ENCODE peak calls at places on chromosomes 11 and 22, in four cellular contexts. U is GM23248, C is IMR-90, B is sigmoid colon. J is an unnamed sample. For H3K4me1, the result is how much of the 10 kb centered on the place peaks cover.

GRCh38 chr22:50576070-50576469 is 2.2 kb downstream of the CPT1B start:
- DNase-seq in U (peak), C (peak), B (no peak), J (no peak)

GRCh38 chr11:112172362-112172994 is 2.8 kb upstream of the BCO2 start:
- DNase-seq in U (peak), C (peak), B (no peak), J (no peak)

GRCh38 chr11:64251986-64252837 is 882 bp downstream of the PLCB3 start:
- DNase-seq in U (peak), C (no peak), B (peak), J (peak)

GRCh38 chr11:84524422-84525051 is 1102.6 kb downstream of the DLG2 start:
- DNase-seq in U (peak), C (peak), B (no peak), J (no peak)

GRCh38 chr11:75313457-75314272 is 37.8 kb downstream of the ARRB1 start:
- DNase-seq in U (peak), C (peak), B (peak), J (peak)

GRCh38 chr22:18996376-18996900 is 60.3 kb upstream of the PRODH start:
- DNase-seq in U (no peak), C (no peak), B (no peak), J (no peak)

GRCh38 chr11:95375451-95375850 is 144.4 kb upstream of the SESN3 start:
- DNase-seq in U (peak), C (no peak), B (no peak), J (no peak)

GRCh38 chr11:132278801-132279574 is 908.6 kb downstream of the NTM start:
- DNase-seq in U (peak), C (peak), B (no peak), J (no peak)

GRCh38 chr22:25748704-25749103 is 6.7 kb downstream of the MYO18B start:
- DNase-seq in U (no peak), C (no peak), B (no peak), J (no peak)

GRCh38 chr11:95371147-95371546 is 140.1 kb upstream of the SESN3 start:
- DNase-seq in U (no peak), C (no peak), B (no peak), J (no peak)

GRCh38 chr22:17198188-17199130 is 20.8 kb downstream of the ADA2 start:
- DNase-seq in U (peak), C (no peak), B (no peak), J (peak)

GRCh38 chr11:88281317-88281712 is 56.2 kb downstream of the CTSC start:
- DNase-seq in U (peak), C (no peak), B (no peak), J (no peak)

GRCh38 chr22:45882881-45883810 is 93.8 kb downstream of the WNT7B start:
- DNase-seq in U (no peak), C (no peak), B (peak), J (no peak)

GRCh38 chr11:69253028-69253427 is 40.9 kb upstream of the MYEOV start:
- DNase-seq in U (peak), C (peak), B (peak), J (no peak)

GRCh38 chr11:19715373-19715772 is 2.7 kb downstream of the NAV2 start:
- DNase-seq in U (peak), C (peak), B (no peak), J (no peak)

GRCh38 chr11:123382555-123383074 is 47.5 kb upstream of the GRAMD1B start:
- DNase-seq in U (no peak), C (no peak), B (no peak), J (no peak)

GRCh38 chr11:78050964-78051831 is 12.5 kb upstream of the THRSP start:
- DNase-seq in U (peak), C (peak), B (no peak), J (no peak)

GRCh38 chr11:33616552-33616951 is 84.1 kb downstream of the C11orf91 start:
- DNase-seq in U (peak), C (peak), B (no peak), J (no peak)

GRCh38 chr11:23765862-23766261 is 731.0 kb upstream of the LUZP2 start:
- DNase-seq in U (peak), C (peak), B (no peak), J (no peak)

DNA sequence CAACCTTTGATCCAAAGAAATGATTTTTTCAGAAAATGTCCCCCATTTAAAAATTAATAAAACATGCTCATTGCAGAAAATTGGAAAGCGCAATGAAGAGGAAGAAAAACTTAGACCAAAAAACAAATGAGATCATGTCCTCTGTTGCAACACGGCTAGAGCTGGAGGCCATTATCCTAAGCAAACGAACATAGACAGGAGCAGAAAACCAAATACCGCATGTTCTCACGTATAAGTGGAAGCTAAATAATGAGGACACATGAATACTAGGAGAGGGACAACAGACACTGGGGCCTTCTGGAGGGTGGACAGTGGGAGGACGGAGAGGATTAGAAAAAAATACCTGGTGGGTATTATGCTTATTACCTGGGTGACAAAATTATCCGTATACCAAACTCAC is 39.0 kb downstream of the CYTH4 start:
- DNase-seq in U (peak), C (no peak), B (no peak), J (no peak)
- H3K4me1 ChIP-seq in U (under half), C (under half), B (under half), J (under half)

GRCh38 chr11:35088226-35088625 is 50.7 kb upstream of the CD44 start:
- DNase-seq in U (peak), C (no peak), B (no peak), J (no peak)

GRCh38 chr11:35087648-35088047 is 51.3 kb upstream of the CD44 start:
- DNase-seq in U (peak), C (peak), B (no peak), J (no peak)

GRCh38 chr11:35089724-35090505 is 49.1 kb upstream of the CD44 start:
- DNase-seq in U (no peak), C (no peak), B (no peak), J (no peak)

GRCh38 chr11:35085766-35086165 is 53.2 kb upstream of the CD44 start:
- DNase-seq in U (peak), C (no peak), B (no peak), J (no peak)

DNA sequence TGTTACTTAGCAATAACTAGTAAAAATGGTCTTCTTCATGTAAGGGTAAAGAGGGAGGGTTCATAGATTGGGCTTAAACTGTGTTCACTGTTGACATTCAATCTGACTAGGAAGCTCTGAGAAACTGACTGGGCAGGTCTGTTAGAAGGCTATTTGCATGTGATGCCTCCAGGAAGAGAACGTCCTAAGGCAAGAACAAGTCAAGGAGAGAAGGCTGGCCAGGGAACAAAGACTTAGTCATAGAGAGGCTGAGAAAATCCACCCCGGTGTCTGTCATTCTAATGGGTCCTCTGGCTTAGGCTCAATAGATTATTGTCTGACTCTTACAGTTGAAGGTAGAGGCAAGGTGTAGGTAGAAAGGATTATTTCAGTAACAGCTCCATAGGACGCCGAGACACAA is 50.3 kb upstream of the CD44 start:
- DNase-seq in U (peak), C (peak), B (no peak), J (no peak)
- H3K27ac ChIP-seq in U (no peak), C (no peak), B (no peak), J (peak)

DNA sequence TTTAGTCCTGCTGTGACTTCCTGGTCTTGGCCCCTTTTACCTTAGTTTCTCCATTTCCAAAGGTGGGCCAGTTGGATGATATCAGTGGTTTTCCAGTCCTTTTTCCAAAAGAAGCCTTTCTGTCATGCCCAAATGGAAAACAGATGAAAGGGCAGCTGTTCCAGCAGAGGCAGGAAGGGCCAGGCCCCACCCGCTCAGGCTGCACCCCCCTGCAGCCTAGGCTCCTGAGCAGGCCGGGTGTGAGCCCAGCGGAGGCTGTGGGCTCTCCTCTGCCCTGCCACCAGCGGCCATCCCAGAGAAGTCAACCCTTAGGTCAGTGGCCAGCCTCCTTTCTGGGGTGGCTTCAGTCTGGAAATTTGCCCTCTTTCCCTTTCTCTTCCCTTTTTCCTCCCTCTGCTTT is 32.7 kb upstream of the SUSD2 start:
- DNase-seq in U (no peak), C (no peak), B (no peak), J (no peak)
- H3K4me1 ChIP-seq in U (under half), C (half or more), B (half or more), J (under half)

GRCh38 chr11:118102721-118103261 is 16.0 kb upstream of the SMIM35 start:
- DNase-seq in U (no peak), C (no peak), B (no peak), J (no peak)

GRCh38 chr11:118100691-118101232 is 14.0 kb upstream of the SMIM35 start:
- DNase-seq in U (no peak), C (no peak), B (no peak), J (no peak)

GRCh38 chr11:118095967-118096367 is 9.2 kb upstream of the SMIM35 start:
- DNase-seq in U (no peak), C (no peak), B (no peak), J (no peak)

GRCh38 chr11:118099838-118100570 is 13.2 kb upstream of the SMIM35 start:
- DNase-seq in U (no peak), C (no peak), B (peak), J (no peak)

GRCh38 chr11:118098996-118099837 is 12.5 kb upstream of the SMIM35 start:
- DNase-seq in U (no peak), C (no peak), B (peak), J (no peak)
- H3K27ac ChIP-seq in U (no peak), C (no peak), B (no peak), J (no peak)

GRCh38 chr22:31223786-31224191 is 11.7 kb downstream of the LIMK2 start:
- DNase-seq in U (no peak), C (no peak), B (no peak), J (no peak)
- H3K4me1 ChIP-seq in U (under half), C (under half), B (under half), J (under half)

GRCh38 chr22:44358723-44359440 is 46.1 kb upstream of the SHISAL1 start:
- DNase-seq in U (no peak), C (no peak), B (peak), J (peak)

GRCh38 chr22:44360306-44360685 is 47.5 kb upstream of the SHISAL1 start:
- DNase-seq in U (no peak), C (no peak), B (no peak), J (no peak)

GRCh38 chr22:44359496-44360110 is 46.9 kb upstream of the SHISAL1 start:
- DNase-seq in U (no peak), C (no peak), B (peak), J (peak)

GRCh38 chr22:44357296-44357961 is 44.7 kb upstream of the SHISAL1 start:
- DNase-seq in U (no peak), C (no peak), B (no peak), J (peak)

DNA sequence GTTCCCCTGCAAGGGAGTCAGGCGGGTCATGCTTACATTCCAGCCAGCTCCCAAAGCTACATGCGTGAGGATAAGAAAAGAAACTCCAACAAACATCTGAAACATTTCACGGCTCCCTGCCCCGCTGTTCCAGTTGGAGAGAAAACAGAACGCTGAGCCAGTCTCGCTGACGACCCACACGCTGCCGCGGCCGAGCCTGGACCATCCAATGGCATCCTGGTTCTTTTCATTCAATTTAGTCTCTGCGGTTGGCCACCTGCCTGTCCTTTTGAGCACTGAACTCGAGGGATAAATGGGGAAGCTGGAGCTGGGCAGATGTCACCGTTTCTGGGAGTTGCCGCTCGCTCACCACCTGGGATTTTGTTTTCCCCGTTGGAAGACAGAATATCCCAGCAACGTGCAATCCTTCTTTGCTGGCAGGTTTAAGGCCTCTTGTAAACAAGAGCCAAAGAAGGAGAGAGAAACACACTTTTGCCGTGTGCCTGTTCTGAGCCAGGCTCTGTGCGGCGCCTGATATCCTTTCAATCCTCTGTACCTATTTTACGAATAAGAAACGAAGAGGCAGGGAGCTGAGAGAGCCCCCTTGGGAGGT is 45.3 kb upstream of the SHISAL1 start:
- DNase-seq in U (no peak), C (peak), B (peak), J (no peak)
- H3K27ac ChIP-seq in U (no peak), C (peak), B (peak), J (no peak)

GRCh38 chr11:61145228-61146005 is 15.8 kb downstream of the VPS37C start:
- DNase-seq in U (no peak), C (no peak), B (peak), J (no peak)
- H3K4me1 ChIP-seq in U (under half), C (under half), B (under half), J (under half)

DNA sequence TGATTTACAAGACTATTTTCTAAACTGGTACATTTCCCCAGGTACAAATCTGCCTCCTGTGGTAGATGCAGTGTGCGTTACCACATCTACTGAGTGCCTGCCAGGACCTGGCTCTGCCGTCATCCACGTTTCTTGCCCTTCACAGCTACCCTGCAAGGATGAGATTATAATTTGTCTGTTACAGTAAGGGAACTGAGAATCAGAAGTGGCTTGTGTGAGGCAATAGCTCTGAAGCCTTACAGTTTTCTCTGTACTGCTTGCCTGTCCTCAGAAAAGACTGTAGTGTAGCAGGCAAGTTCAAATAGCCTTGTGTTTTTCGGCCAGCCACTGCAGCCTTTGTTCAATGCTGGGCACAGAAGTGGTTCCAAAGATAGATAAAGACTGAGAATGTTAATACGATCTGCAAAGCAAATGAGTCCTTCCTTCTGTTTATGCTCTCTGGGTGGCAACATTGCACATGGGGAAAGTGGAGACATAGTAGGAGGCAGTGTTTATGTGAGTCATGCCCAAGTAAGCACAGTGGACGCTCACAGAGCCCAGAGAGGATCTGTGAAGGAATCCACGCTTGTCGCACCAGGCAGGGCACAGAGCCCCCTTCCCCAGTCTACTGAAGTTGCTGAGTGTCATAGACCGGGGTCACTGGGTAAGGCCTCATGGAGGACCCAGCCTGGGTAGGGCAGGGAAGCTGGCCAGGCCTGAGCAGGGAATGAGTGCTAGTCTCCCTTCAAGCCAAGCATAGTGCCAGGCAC is 49.1 kb downstream of the MICAL2 start:
- DNase-seq in U (peak), C (peak), B (peak), J (no peak)
- H3K27ac ChIP-seq in U (peak), C (peak), B (peak), J (peak)